ENCODE peak calls at places on chromosomes 3 and 15, in ten cellular contexts. One of them, this sample, is unnamed.

GRCh38 chr15:67066041-67067021 is 929 bp downstream of the SMAD3 start:
- DNase-seq in fibroblast of villous mesenchyme: no peak
- DNase-seq in foreskin fibroblast: peak
- DNase-seq in heart right ventricle: peak
- DNase-seq in body of pancreas: no peak
- DNase-seq in uterus: peak
- DNase-seq in SK-N-SH: peak
- DNase-seq in neural progenitor cell: peak
- DNase-seq in heart left ventricle: peak
- DNase-seq in adrenal gland: peak
- DNase-seq in this sample: no peak

GRCh38 chr3:19346734-19347133 is 198.4 kb downstream of the KCNH8 start:
- DNase-seq in SK-N-SH: no peak
- DNase-seq in body of pancreas: no peak
- DNase-seq in foreskin fibroblast: no peak
- DNase-seq in fibroblast of villous mesenchyme: no peak
- DNase-seq in uterus: no peak
- DNase-seq in neural progenitor cell: no peak
- DNase-seq in adrenal gland: no peak
- DNase-seq in heart right ventricle: no peak
- DNase-seq in heart left ventricle: no peak
- DNase-seq in this sample: no peak

GRCh38 chr15:76185716-76186115 is 125.6 kb downstream of the ETFA start:
- DNase-seq in foreskin fibroblast: peak
- DNase-seq in uterus: no peak
- DNase-seq in body of pancreas: no peak
- DNase-seq in neural progenitor cell: peak
- DNase-seq in SK-N-SH: no peak
- DNase-seq in adrenal gland: no peak
- DNase-seq in fibroblast of villous mesenchyme: peak
- DNase-seq in heart right ventricle: no peak
- DNase-seq in heart left ventricle: no peak
- DNase-seq in this sample: peak

GRCh38 chr15:67076147-67076843 is 10.9 kb downstream of the SMAD3 start:
- DNase-seq in fibroblast of villous mesenchyme: peak
- DNase-seq in uterus: no peak
- DNase-seq in heart right ventricle: no peak
- DNase-seq in adrenal gland: peak
- DNase-seq in SK-N-SH: no peak
- DNase-seq in neural progenitor cell: no peak
- DNase-seq in foreskin fibroblast: peak
- DNase-seq in body of pancreas: no peak
- DNase-seq in heart left ventricle: no peak
- DNase-seq in this sample: peak

GRCh38 chr15:68431037-68431791 is 749 bp downstream of the ITGA11 start:
- DNase-seq in SK-N-SH: peak
- DNase-seq in body of pancreas: no peak
- DNase-seq in neural progenitor cell: peak
- DNase-seq in heart left ventricle: peak
- DNase-seq in adrenal gland: no peak
- DNase-seq in uterus: peak
- DNase-seq in foreskin fibroblast: peak
- DNase-seq in fibroblast of villous mesenchyme: no peak
- DNase-seq in heart right ventricle: peak
- DNase-seq in this sample: no peak

GRCh38 chr3:56119575-56120349 is 348.5 kb downstream of the ERC2 start:
- DNase-seq in foreskin fibroblast: peak
- DNase-seq in adrenal gland: no peak
- DNase-seq in body of pancreas: no peak
- DNase-seq in neural progenitor cell: no peak
- DNase-seq in heart left ventricle: no peak
- DNase-seq in fibroblast of villous mesenchyme: peak
- DNase-seq in SK-N-SH: no peak
- DNase-seq in uterus: peak
- DNase-seq in heart right ventricle: peak
- DNase-seq in this sample: peak

GRCh38 chr15:64694816-64695215 is 80.6 kb downstream of the RBPMS2 start:
- DNase-seq in heart left ventricle: no peak
- DNase-seq in heart right ventricle: no peak
- DNase-seq in neural progenitor cell: no peak
- DNase-seq in fibroblast of villous mesenchyme: no peak
- DNase-seq in foreskin fibroblast: no peak
- DNase-seq in body of pancreas: no peak
- DNase-seq in adrenal gland: no peak
- DNase-seq in uterus: no peak
- DNase-seq in SK-N-SH: no peak
- DNase-seq in this sample: no peak

GRCh38 chr3:4983739-4984510 is 4.7 kb downstream of the BHLHE40 start:
- DNase-seq in foreskin fibroblast: peak
- DNase-seq in heart right ventricle: no peak
- DNase-seq in adrenal gland: peak
- DNase-seq in fibroblast of villous mesenchyme: peak
- DNase-seq in SK-N-SH: no peak
- DNase-seq in neural progenitor cell: peak
- DNase-seq in uterus: peak
- DNase-seq in body of pancreas: peak
- DNase-seq in heart left ventricle: peak
- DNase-seq in this sample: peak

GRCh38 chr15:40695469-40695910 is 516 bp downstream of the RAD51 start:
- DNase-seq in fibroblast of villous mesenchyme: peak
- DNase-seq in heart left ventricle: no peak
- DNase-seq in neural progenitor cell: no peak
- DNase-seq in SK-N-SH: no peak
- DNase-seq in body of pancreas: no peak
- DNase-seq in adrenal gland: no peak
- DNase-seq in heart right ventricle: no peak
- DNase-seq in uterus: no peak
- DNase-seq in foreskin fibroblast: peak
- DNase-seq in this sample: peak

GRCh38 chr3:98798820-98799219 is 35.7 kb downstream of the ST3GAL6 start:
- DNase-seq in adrenal gland: no peak
- DNase-seq in uterus: no peak
- DNase-seq in foreskin fibroblast: no peak
- DNase-seq in body of pancreas: no peak
- DNase-seq in neural progenitor cell: no peak
- DNase-seq in heart right ventricle: no peak
- DNase-seq in heart left ventricle: no peak
- DNase-seq in fibroblast of villous mesenchyme: no peak
- DNase-seq in SK-N-SH: no peak
- DNase-seq in this sample: no peak

DNA sequence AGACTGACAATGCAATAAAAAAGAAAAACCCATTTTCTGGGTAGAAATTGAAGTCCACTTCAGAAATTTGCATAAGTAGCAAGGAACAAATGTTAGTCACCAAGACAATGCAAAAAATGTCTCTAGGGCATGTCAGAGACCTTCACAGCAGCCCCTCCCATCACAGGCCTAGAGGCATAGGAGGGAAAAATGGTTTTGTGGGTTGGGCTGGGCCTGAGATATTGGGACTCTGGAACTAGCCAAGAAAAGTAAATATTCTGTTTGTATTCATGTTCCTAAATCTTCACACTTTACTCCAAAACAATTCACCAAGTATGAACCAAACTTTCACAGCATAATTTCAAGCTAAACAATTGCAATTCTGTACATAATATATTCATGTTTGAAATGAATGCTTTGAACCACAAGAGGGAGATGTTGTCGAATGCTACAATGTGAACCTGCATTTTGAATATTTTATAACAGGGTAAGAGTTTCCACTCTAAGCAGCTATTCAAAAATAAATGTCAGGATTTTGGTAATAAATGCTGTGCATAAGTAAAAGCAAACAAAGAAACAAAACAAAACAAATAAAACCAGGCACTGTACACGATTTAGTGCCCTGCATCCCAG is 429.2 kb downstream of the OTOL1 start:
- DNase-seq in SK-N-SH: no peak
- DNase-seq in adrenal gland: no peak
- DNase-seq in body of pancreas: no peak
- DNase-seq in heart left ventricle: no peak
- DNase-seq in fibroblast of villous mesenchyme: no peak
- DNase-seq in uterus: no peak
- DNase-seq in neural progenitor cell: no peak
- DNase-seq in foreskin fibroblast: peak
- DNase-seq in heart right ventricle: no peak
- DNase-seq in this sample: peak
- TF ChIP-seq CTCF in SK-N-SH: peak
- TF ChIP-seq CTCF in adrenal gland: no peak
- TF ChIP-seq CTCF in body of pancreas: no peak
- TF ChIP-seq CTCF in heart left ventricle: no peak
- TF ChIP-seq CTCF in fibroblast of villous mesenchyme: peak
- TF ChIP-seq CTCF in uterus: no peak
- TF ChIP-seq CTCF in neural progenitor cell: peak
- TF ChIP-seq CTCF in foreskin fibroblast: no peak
- TF ChIP-seq CTCF in heart right ventricle: peak
- TF ChIP-seq CTCF in this sample: peak

DNA sequence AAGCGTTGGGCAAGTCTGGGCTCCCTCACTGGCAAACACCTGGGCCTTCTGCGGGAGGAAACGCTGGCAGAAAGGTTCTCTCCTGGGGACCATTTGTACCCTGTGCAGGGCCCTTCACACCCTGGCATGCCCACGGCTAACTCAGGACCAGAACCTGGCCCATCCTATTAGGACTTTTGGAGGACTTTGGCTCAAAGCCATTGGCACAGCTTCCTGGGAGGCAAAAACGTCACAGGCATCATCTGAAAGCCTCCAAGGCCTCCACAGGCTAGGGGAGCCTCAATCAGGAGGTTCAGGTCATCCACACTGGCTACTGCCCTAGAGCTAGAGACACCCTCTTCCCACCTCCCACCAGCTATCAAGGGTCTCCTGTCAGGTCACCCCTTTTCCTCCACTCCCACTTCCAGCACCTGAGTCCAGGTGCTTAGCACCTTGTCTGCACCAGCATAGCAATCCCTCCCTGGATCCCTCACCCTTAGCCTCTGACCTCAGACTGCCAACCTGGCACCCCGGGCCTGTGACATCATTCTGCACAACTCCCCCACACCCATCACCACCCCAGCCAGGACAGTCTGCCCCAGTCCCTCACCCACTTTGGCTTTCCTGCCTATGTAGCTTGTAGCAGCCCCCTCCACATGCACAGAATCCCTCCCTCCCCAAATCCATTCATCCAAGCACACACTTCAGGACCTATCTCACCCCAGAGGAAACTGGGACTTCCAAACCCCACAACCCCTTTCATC is 644 bp upstream of the PLXNB1 start:
- DNase-seq in fibroblast of villous mesenchyme: no peak
- DNase-seq in heart left ventricle: no peak
- DNase-seq in SK-N-SH: no peak
- DNase-seq in foreskin fibroblast: peak
- DNase-seq in body of pancreas: no peak
- DNase-seq in neural progenitor cell: no peak
- DNase-seq in uterus: no peak
- DNase-seq in adrenal gland: no peak
- DNase-seq in heart right ventricle: no peak
- DNase-seq in this sample: no peak
- H3K4me3 ChIP-seq in fibroblast of villous mesenchyme: no peak
- H3K4me3 ChIP-seq in heart left ventricle: peak
- H3K4me3 ChIP-seq in SK-N-SH: peak
- H3K4me3 ChIP-seq in foreskin fibroblast: peak
- H3K4me3 ChIP-seq in body of pancreas: no peak
- H3K4me3 ChIP-seq in neural progenitor cell: peak
- H3K4me3 ChIP-seq in uterus: peak
- H3K4me3 ChIP-seq in adrenal gland: no peak
- H3K4me3 ChIP-seq in heart right ventricle: peak
- H3K4me3 ChIP-seq in this sample: peak

GRCh38 chr15:88904257-88904807 is 8.8 kb downstream of the MFGE8 start:
- DNase-seq in heart left ventricle: no peak
- DNase-seq in adrenal gland: no peak
- DNase-seq in fibroblast of villous mesenchyme: no peak
- DNase-seq in body of pancreas: no peak
- DNase-seq in uterus: no peak
- DNase-seq in SK-N-SH: no peak
- DNase-seq in neural progenitor cell: no peak
- DNase-seq in heart right ventricle: no peak
- DNase-seq in foreskin fibroblast: no peak
- DNase-seq in this sample: no peak

GRCh38 chr15:88906551-88906950 is 6.6 kb downstream of the MFGE8 start:
- DNase-seq in adrenal gland: no peak
- DNase-seq in SK-N-SH: no peak
- DNase-seq in heart right ventricle: no peak
- DNase-seq in foreskin fibroblast: no peak
- DNase-seq in uterus: no peak
- DNase-seq in fibroblast of villous mesenchyme: no peak
- DNase-seq in body of pancreas: no peak
- DNase-seq in neural progenitor cell: no peak
- DNase-seq in heart left ventricle: no peak
- DNase-seq in this sample: no peak

GRCh38 chr15:88906130-88906529 is 7.0 kb downstream of the MFGE8 start:
- DNase-seq in heart left ventricle: no peak
- DNase-seq in SK-N-SH: no peak
- DNase-seq in foreskin fibroblast: no peak
- DNase-seq in heart right ventricle: no peak
- DNase-seq in body of pancreas: no peak
- DNase-seq in uterus: no peak
- DNase-seq in adrenal gland: no peak
- DNase-seq in neural progenitor cell: no peak
- DNase-seq in fibroblast of villous mesenchyme: no peak
- DNase-seq in this sample: no peak

GRCh38 chr15:88905576-88905975 is 7.6 kb downstream of the MFGE8 start:
- DNase-seq in foreskin fibroblast: no peak
- DNase-seq in fibroblast of villous mesenchyme: no peak
- DNase-seq in uterus: no peak
- DNase-seq in neural progenitor cell: no peak
- DNase-seq in body of pancreas: no peak
- DNase-seq in SK-N-SH: peak
- DNase-seq in heart right ventricle: no peak
- DNase-seq in adrenal gland: no peak
- DNase-seq in heart left ventricle: no peak
- DNase-seq in this sample: no peak

DNA sequence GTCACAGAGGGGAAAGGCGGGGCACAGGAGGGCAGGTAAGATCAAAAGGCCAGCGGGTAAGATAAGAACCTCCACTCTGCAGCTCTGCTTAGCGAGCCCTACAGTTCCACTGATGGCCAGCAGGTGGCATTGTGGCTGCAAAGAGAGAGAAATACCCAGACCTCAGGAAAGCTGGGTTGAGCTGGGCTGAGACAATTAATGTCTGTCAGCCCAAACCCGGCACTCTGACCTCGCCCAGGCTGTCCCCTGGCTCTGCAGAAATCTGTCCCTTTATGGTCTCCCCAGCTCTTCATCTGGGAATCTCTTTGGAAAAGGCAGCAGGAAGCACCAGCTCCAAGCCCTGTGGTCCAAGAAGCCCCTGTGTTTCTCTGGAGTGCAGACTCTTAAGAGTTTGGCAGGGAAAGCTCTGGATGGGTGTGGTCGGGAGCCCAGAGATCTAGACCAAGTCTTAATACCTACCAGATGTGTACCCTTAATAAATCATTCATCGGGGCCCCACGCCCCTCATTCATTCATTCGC is 8.3 kb downstream of the MFGE8 start:
- DNase-seq in body of pancreas: peak
- DNase-seq in neural progenitor cell: peak
- DNase-seq in SK-N-SH: peak
- DNase-seq in uterus: peak
- DNase-seq in foreskin fibroblast: peak
- DNase-seq in adrenal gland: peak
- DNase-seq in fibroblast of villous mesenchyme: peak
- DNase-seq in heart left ventricle: peak
- DNase-seq in heart right ventricle: peak
- DNase-seq in this sample: peak
- TF ChIP-seq CTCF in body of pancreas: peak
- TF ChIP-seq CTCF in neural progenitor cell: peak
- TF ChIP-seq CTCF in SK-N-SH: peak
- TF ChIP-seq CTCF in uterus: peak
- TF ChIP-seq CTCF in foreskin fibroblast: peak
- TF ChIP-seq CTCF in adrenal gland: peak
- TF ChIP-seq CTCF in fibroblast of villous mesenchyme: peak
- TF ChIP-seq CTCF in heart left ventricle: peak
- TF ChIP-seq CTCF in heart right ventricle: peak
- TF ChIP-seq CTCF in this sample: peak

GRCh38 chr15:98855067-98855814 is 152.4 kb downstream of the PGPEP1L start:
- DNase-seq in fibroblast of villous mesenchyme: no peak
- DNase-seq in body of pancreas: no peak
- DNase-seq in neural progenitor cell: no peak
- DNase-seq in adrenal gland: no peak
- DNase-seq in heart left ventricle: no peak
- DNase-seq in SK-N-SH: no peak
- DNase-seq in uterus: no peak
- DNase-seq in foreskin fibroblast: no peak
- DNase-seq in heart right ventricle: no peak
- DNase-seq in this sample: no peak
- H3K4me3 ChIP-seq in fibroblast of villous mesenchyme: no peak
- H3K4me3 ChIP-seq in body of pancreas: no peak
- H3K4me3 ChIP-seq in neural progenitor cell: no peak
- H3K4me3 ChIP-seq in adrenal gland: no peak
- H3K4me3 ChIP-seq in heart left ventricle: no peak
- H3K4me3 ChIP-seq in SK-N-SH: no peak
- H3K4me3 ChIP-seq in uterus: no peak
- H3K4me3 ChIP-seq in foreskin fibroblast: no peak
- H3K4me3 ChIP-seq in heart right ventricle: no peak
- H3K4me3 ChIP-seq in this sample: no peak